ENCODE peak calls at places on chromosome 1, in eight cellular contexts. T, Y, C, O, I, B, U and X are unnamed samples. For H3K27me3, the result is how much of the 10 kb centered on the place peaks cover.

GRCh38 chr1:178464141-178464540 is 32.6 kb downstream of the CLEC20A start:
- DNase-seq in T (no peak), Y (no peak), C (no peak), O (no peak), I (no peak), B (no peak), U (no peak), X (no peak)

GRCh38 chr1:63087966-63088365 is 234.4 kb upstream of the FOXD3 start:
- DNase-seq in T (no peak), Y (no peak), C (no peak), O (no peak), I (no peak), B (no peak), U (no peak), X (no peak)

GRCh38 chr1:65882091-65882490 is 89.4 kb downstream of the PDE4B start:
- DNase-seq in T (no peak), Y (no peak), C (no peak), O (no peak), I (no peak), B (no peak), U (no peak), X (no peak)

GRCh38 chr1:228363686-228364067 is 43.0 kb downstream of the TRIM11 start:
- DNase-seq in T (no peak), Y (peak), C (no peak), O (no peak), I (no peak), B (peak), U (no peak), X (no peak)

GRCh38 chr1:43522776-43523480 is 7.8 kb upstream of the PTPRF start:
- DNase-seq in T (peak), Y (peak), C (peak), O (no peak), I (no peak), B (no peak), U (no peak), X (no peak)

GRCh38 chr1:47681735-47682134 is 243.9 kb downstream of the FOXD2 start:
- DNase-seq in T (peak), Y (no peak), C (no peak), O (no peak), I (no peak), B (no peak), U (no peak), X (no peak)

GRCh38 chr1:175131100-175131499 is 61.5 kb downstream of the KIAA0040 start:
- DNase-seq in T (no peak), Y (no peak), C (no peak), O (no peak), I (no peak), B (no peak), U (no peak), X (no peak)

GRCh38 chr1:208172389-208173140 is 71.6 kb downstream of the PLXNA2 start:
- DNase-seq in T (no peak), Y (no peak), C (peak), O (no peak), I (no peak), B (no peak), U (no peak), X (no peak)

GRCh38 chr1:32953495-32953894 is 11.1 kb downstream of the RNF19B start:
- DNase-seq in T (no peak), Y (no peak), C (peak), O (no peak), I (no peak), B (no peak), U (no peak), X (no peak)

GRCh38 chr1:30919025-30919881 is 10.7 kb upstream of the SDC3 start:
- DNase-seq in T (no peak), Y (no peak), C (peak), O (no peak), I (no peak), B (no peak), U (no peak), X (peak)

GRCh38 chr1:19685994-19686393 is 21.3 kb downstream of the HTR6 start:
- DNase-seq in T (no peak), Y (no peak), C (no peak), O (no peak), I (no peak), B (no peak), U (no peak), X (no peak)

GRCh38 chr1:179824265-179824664 is 53.3 kb downstream of the TOR1AIP2 start:
- DNase-seq in T (no peak), Y (no peak), C (no peak), O (no peak), I (no peak), B (no peak), U (no peak), X (peak)

GRCh38 chr1:175363046-175363445 is 170.5 kb upstream of the KIAA0040 start:
- DNase-seq in T (no peak), Y (no peak), C (no peak), O (no peak), I (no peak), B (no peak), U (no peak), X (no peak)

GRCh38 chr1:192443616-192444015 is 126.8 kb downstream of the RGS21 start:
- DNase-seq in T (no peak), Y (no peak), C (peak), O (no peak), I (no peak), B (no peak), U (no peak), X (no peak)

GRCh38 chr1:2564006-2564814 is 8.0 kb downstream of the TNFRSF14 start:
- DNase-seq in T (no peak), Y (no peak), C (no peak), O (no peak), I (no peak), B (no peak), U (no peak), X (no peak)

GRCh38 chr1:170711682-170712081 is 47.8 kb downstream of the PRRX1 start:
- DNase-seq in T (no peak), Y (no peak), C (peak), O (no peak), I (no peak), B (no peak), U (no peak), X (no peak)

GRCh38 chr1:65148548-65149390 is 766 bp downstream of the AK4 start:
- DNase-seq in T (no peak), Y (peak), C (no peak), O (peak), I (peak), B (peak), U (peak), X (peak)

GRCh38 chr1:153397056-153397923 is 6.4 kb upstream of the S100A8 start:
- DNase-seq in T (no peak), Y (no peak), C (no peak), O (no peak), I (no peak), B (no peak), U (no peak), X (no peak)

GRCh38 chr1:172600615-172601014 is 58.3 kb upstream of the FASLG start:
- DNase-seq in T (no peak), Y (no peak), C (no peak), O (no peak), I (no peak), B (no peak), U (no peak), X (no peak)

GRCh38 chr1:42736152-42736551 is 3.9 kb downstream of the CLDN19 start:
- DNase-seq in T (peak), Y (no peak), C (no peak), O (no peak), I (no peak), B (no peak), U (no peak), X (no peak)

GRCh38 chr1:180181048-180181447 is 26.4 kb downstream of the QSOX1 start:
- DNase-seq in T (no peak), Y (peak), C (no peak), O (peak), I (peak), B (peak), U (no peak), X (no peak)

GRCh38 chr1:41045740-41046139 is 24.2 kb upstream of the SLFNL1 start:
- DNase-seq in T (peak), Y (peak), C (peak), O (no peak), I (no peak), B (peak), U (no peak), X (no peak)

GRCh38 chr1:4796999-4797375 is 142.6 kb downstream of the AJAP1 start:
- DNase-seq in T (no peak), Y (no peak), C (no peak), O (no peak), I (no peak), B (no peak), U (no peak), X (no peak)

GRCh38 chr1:67214420-67215174 is 48.3 kb downstream of the IL23R start:
- DNase-seq in T (no peak), Y (peak), C (peak), O (peak), I (peak), B (no peak), U (peak), X (peak)

GRCh38 chr1:221532071-221532755 is 209.7 kb downstream of the DUSP10 start:
- DNase-seq in T (no peak), Y (no peak), C (no peak), O (no peak), I (no peak), B (no peak), U (no peak), X (no peak)

DNA sequence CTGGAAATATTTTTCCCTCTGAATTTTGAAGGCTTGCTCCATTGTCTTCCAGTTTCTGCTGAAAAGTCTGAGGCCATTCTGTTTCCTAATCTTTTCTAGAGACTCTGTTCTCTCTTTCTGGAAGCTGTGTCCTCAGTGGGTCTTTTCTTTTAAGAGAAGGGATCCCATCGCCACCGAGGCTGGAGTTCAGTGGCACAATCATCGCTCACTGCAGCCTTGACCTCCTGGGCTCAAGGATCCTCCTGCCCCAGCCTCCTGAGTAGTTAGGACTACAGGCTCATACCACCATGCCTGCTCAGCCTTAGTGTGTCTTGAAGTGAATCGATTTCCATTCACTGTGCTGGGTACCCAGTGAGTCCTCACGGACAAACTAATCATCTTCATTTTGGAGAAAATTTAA is 9.6 kb upstream of the LRP8 start:
- DNase-seq in T (peak), Y (no peak), C (no peak), O (no peak), I (no peak), B (no peak), U (no peak), X (no peak)
- H3K27me3 ChIP-seq in T (under half), Y (under half), C (under half), O (under half), I (under half), B (under half), U (under half), X (under half)

GRCh38 chr1:38814984-38815464 is 44.5 kb downstream of the RRAGC start:
- DNase-seq in T (no peak), Y (no peak), C (no peak), O (no peak), I (no peak), B (no peak), U (no peak), X (no peak)

GRCh38 chr1:38814444-38814983 is 45.1 kb downstream of the RRAGC start:
- DNase-seq in T (no peak), Y (no peak), C (no peak), O (no peak), I (no peak), B (no peak), U (no peak), X (no peak)

GRCh38 chr1:38817958-38818705 is 41.4 kb downstream of the RRAGC start:
- DNase-seq in T (peak), Y (no peak), C (no peak), O (no peak), I (peak), B (no peak), U (peak), X (peak)

GRCh38 chr1:38817267-38817957 is 42.2 kb downstream of the RRAGC start:
- DNase-seq in T (no peak), Y (no peak), C (no peak), O (no peak), I (no peak), B (no peak), U (no peak), X (no peak)

GRCh38 chr1:38815903-38816627 is 43.5 kb downstream of the RRAGC start:
- DNase-seq in T (no peak), Y (no peak), C (no peak), O (peak), I (no peak), B (no peak), U (no peak), X (no peak)
- H3K27me3 ChIP-seq in T (under half), Y (under half), C (half or more), O (under half), I (under half), B (under half), U (under half), X (under half)

DNA sequence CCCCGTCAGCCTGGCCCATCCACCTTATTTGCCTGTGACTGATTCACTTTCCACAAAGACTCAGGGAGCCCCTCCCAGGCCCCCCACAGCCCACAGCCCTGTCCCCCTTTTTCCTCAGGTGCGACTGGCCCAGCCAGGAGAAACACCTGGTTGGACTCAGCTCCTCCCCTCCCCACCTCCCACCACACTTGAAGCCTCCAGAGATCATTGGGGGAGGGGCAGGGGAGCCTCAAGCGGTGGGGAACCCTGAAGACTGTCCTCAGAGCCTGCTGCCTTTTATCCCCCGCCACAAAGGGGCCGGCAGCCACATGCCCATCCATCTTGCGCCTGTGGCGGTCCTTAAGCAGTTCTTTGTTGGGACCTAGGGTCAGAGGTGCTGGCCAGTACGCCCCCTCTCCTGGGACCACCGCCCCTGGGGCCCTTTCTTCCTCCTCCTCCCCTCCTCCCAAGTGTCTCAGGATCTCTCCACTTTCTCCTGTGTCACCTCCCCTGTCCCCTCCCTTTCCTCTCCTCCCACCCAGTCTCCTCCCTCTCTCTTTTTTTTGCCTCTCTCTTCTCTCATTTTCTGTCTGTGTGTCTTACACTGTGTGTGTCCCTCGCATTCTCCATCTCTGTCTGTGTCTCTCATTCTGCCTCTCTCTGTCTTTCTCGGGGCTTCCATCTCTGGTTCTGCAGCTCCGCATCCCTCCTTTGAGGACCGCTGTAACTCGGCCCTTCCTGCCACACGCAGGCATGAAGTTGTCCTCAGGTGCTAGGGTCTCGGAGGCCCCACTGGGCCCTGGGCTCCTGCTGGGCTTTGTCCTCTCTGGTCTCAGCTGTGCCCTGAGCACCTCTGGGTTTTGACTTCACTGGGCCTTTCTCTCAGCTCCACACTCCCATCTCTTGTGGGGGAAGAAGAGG is 12.2 kb downstream of the CRABP2 start:
- DNase-seq in T (peak), Y (peak), C (no peak), O (peak), I (peak), B (no peak), U (no peak), X (peak)
- H3K27me3 ChIP-seq in T (under half), Y (under half), C (under half), O (under half), I (under half), B (under half), U (under half), X (under half)

GRCh38 chr1:151713874-151714273 is 2.7 kb downstream of the CELF3 start:
- DNase-seq in T (no peak), Y (no peak), C (no peak), O (no peak), I (no peak), B (no peak), U (no peak), X (no peak)

GRCh38 chr1:151716405-151716762 is 219 bp downstream of the CELF3 start:
- DNase-seq in T (no peak), Y (no peak), C (no peak), O (no peak), I (no peak), B (no peak), U (no peak), X (no peak)

GRCh38 chr1:151716771-151717631 is at the start of gene CELF3:
- DNase-seq in T (no peak), Y (peak), C (peak), O (no peak), I (peak), B (no peak), U (peak), X (no peak)

GRCh38 chr1:151715726-151716404 is 738 bp downstream of the CELF3 start:
- DNase-seq in T (no peak), Y (no peak), C (no peak), O (no peak), I (peak), B (no peak), U (no peak), X (no peak)

DNA sequence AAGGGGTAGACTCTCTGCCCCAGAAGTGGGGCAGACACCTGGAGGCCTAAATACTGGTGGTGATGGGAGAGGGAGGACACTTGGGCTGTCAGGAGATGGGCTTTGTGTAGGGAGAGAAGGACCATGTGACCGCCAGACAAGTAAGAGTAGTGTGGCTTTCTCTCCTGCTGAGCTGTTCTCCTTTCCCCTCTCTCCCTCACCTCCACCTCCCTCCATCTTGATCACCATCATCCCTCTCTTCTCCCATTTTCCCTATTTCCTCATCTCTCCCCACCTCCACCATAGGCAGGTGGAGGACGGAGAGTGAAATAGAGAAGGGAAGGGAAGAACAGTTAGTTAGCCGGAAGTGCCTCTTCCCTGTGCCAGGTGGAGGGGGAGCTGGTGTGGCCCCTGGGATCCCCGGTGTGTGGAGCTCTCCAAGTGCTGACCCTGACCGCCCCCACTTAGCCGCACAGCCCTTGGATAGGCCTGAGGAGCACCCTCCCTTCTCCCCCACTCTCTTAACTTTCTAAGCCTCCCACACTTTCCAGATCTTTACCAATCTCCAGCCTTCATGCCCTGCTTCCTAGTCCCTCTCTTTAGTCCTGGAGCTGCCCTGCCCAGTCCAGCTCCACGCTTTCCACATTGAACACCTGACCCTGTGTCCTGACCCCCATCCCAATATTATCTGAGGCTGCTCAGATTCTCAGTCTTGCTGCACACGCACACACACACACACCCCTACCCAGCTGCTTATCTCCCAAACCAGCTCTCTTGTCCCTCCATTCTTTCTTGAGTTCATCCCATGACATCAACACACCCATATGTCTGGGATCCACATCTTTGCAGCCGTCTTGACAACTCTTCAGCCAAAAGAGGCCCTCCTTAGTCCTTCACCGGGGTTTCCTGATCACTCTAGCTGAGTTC is 1.5 kb downstream of the CELF3 start:
- DNase-seq in T (no peak), Y (no peak), C (no peak), O (no peak), I (no peak), B (no peak), U (no peak), X (no peak)
- H3K27me3 ChIP-seq in T (under half), Y (under half), C (half or more), O (under half), I (under half), B (under half), U (under half), X (under half)

GRCh38 chr1:77405186-77405585 is 123.4 kb downstream of the AK5 start:
- DNase-seq in T (no peak), Y (no peak), C (no peak), O (no peak), I (no peak), B (no peak), U (no peak), X (no peak)
- H3K27me3 ChIP-seq in T (under half), Y (under half), C (under half), O (under half), I (under half), B (under half), U (under half), X (under half)

DNA sequence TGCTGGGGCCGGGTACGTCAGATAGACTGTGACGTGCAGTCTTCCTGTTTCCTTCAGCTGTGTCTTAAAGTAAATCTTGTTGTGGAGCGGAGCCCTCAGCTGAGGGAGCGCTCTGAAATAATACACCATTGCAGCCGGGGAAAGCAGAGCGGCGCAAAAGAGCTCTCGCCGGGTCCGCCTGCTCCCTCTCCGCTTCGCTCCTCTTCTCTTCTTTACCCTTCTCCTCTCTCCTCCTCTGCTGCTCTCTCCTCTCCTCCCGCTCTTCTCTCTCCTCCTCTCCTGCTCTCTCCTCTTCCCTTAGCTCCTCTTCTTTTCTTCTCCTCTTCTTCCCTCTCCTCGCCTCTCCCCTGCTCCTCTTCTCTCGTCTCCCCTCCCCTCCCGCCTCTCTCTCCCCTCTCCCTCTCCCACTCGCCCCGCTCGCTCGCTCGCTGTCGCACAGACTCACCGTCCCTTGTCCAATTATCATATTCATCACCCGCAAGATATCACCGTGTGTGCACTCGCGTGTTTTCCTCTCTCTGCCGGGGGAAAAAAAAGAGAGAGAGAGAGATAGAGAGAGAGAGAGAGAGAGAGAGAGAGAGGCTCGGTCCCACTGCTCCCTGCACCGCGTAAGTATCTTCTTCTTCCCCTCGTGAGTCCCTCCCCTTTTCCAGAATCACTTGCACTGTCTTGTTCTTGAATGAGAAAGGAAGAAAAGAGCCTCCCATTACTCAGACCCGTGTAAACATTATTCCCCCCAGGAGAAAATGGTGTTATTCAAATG is at the start of gene PROX1:
- DNase-seq in T (peak), Y (peak), C (peak), O (peak), I (peak), B (peak), U (peak), X (no peak)
- H3K27me3 ChIP-seq in T (under half), Y (under half), C (half or more), O (half or more), I (half or more), B (under half), U (under half), X (half or more)

GRCh38 chr1:6447016-6447817 is 18.8 kb downstream of the TNFRSF25 start:
- DNase-seq in T (no peak), Y (no peak), C (no peak), O (no peak), I (no peak), B (no peak), U (no peak), X (no peak)
- H3K27me3 ChIP-seq in T (under half), Y (under half), C (under half), O (under half), I (under half), B (under half), U (under half), X (under half)